ENCODE peak calls at places on chromosomes 16 and 17, in four cellular contexts. S is A549, K is K562, I is GM12878. F is an unnamed sample.
A peak's percentile ranks its signal among the peaks of the same experiment; 100 is the strongest.

GRCh38 chr16:69522732-69523404 is 42.9 kb upstream of the NFAT5 start:
- DNase-seq in S (peak; percentile 65), K (peak; percentile 49), I (no peak), F (no peak)

GRCh38 chr17:35841505-35841904 is 27.2 kb downstream of the HEATR9 start:
- DNase-seq in S (no peak), K (no peak), I (no peak), F (peak; percentile 27)

GRCh38 chr16:69131749-69132423 is 502 bp downstream of the CHTF8 start:
- DNase-seq in S (peak; percentile 84), K (peak; percentile 96), I (peak; percentile 24), F (peak; percentile 81)

GRCh38 chr17:48577946-48578615 is at the start of gene HOXB4:
- DNase-seq in S (no peak), K (peak; percentile 87), I (peak; percentile 43), F (peak; percentile 88)

GRCh38 chr17:50074227-50074626 is 18.3 kb downstream of the ITGA3 start:
- DNase-seq in S (no peak), K (no peak), I (no peak), F (no peak)

GRCh38 chr16:28597692-28598261 is 927 bp upstream of the SULT1A2 start:
- DNase-seq in S (no peak), K (peak; percentile 73), I (no peak), F (no peak)

GRCh38 chr17:81667754-81668153 is 1.2 kb downstream of the CCDC137 start:
- DNase-seq in S (no peak), K (no peak), I (no peak), F (no peak)

GRCh38 chr16:79257958-79258490 is 342.5 kb downstream of the MAF start:
- DNase-seq in S (no peak), K (no peak), I (no peak), F (no peak)

GRCh38 chr16:49639739-49640388 is 216.0 kb downstream of the ZNF423 start:
- DNase-seq in S (no peak), K (no peak), I (no peak), F (peak; percentile 77)

GRCh38 chr17:39979021-39979660 is 1.5 kb upstream of the PSMD3 start:
- DNase-seq in S (no peak), K (no peak), I (no peak), F (peak; percentile 96)

GRCh38 chr17:45127583-45128300 is 4.6 kb downstream of the PLCD3 start:
- DNase-seq in S (no peak), K (no peak), I (no peak), F (peak; percentile 42)

GRCh38 chr16:24980077-24980793 is 34.9 kb downstream of the ARHGAP17 start:
- DNase-seq in S (no peak), K (no peak), I (peak; percentile 63), F (no peak)

GRCh38 chr17:12099412-12099811 is 78.7 kb downstream of the MAP2K4 start:
- DNase-seq in S (no peak), K (no peak), I (no peak), F (no peak)

GRCh38 chr17:76969598-76970172 is 101.5 kb downstream of the MGAT5B start:
- DNase-seq in S (no peak), K (no peak), I (no peak), F (no peak)

GRCh38 chr16:14353340-14353739 is 276.7 kb downstream of the PARN start:
- DNase-seq in S (no peak), K (no peak), I (no peak), F (no peak)

GRCh38 chr16:75486666-75487313 is 8.5 kb downstream of the CHST6 start:
- DNase-seq in S (no peak), K (no peak), I (peak; percentile 45), F (no peak)

GRCh38 chr16:71288570-71288889 is 672 bp downstream of the CMTR2 start:
- DNase-seq in S (no peak), K (no peak), I (no peak), F (peak; percentile 10)

GRCh38 chr17:72422505-72423285 is 301.9 kb downstream of the SOX9 start:
- DNase-seq in S (peak; percentile 97), K (no peak), I (peak; percentile 94), F (peak; percentile 92)

GRCh38 chr16:88561485-88562369 is 8.5 kb upstream of the ZC3H18 start:
- DNase-seq in S (peak; percentile 63), K (peak; percentile 75), I (no peak), F (peak; percentile 43)

GRCh38 chr16:69035375-69035774 is 70.1 kb upstream of the HAS3 start:
- DNase-seq in S (no peak), K (no peak), I (no peak), F (no peak)

GRCh38 chr16:55499281-55499680 is 9.6 kb upstream of the LPCAT2 start:
- DNase-seq in S (no peak), K (peak; percentile 1), I (no peak), F (no peak)

GRCh38 chr16:2485811-2486507 is 11.0 kb downstream of the TBC1D24 start:
- DNase-seq in S (no peak), K (no peak), I (no peak), F (no peak)

GRCh38 chr17:1752425-1752941 is 9.4 kb upstream of the SERPINF1 start:
- DNase-seq in S (peak; percentile 83), K (no peak), I (no peak), F (no peak)

GRCh38 chr17:82092094-82092586 is 5.9 kb downstream of the FASN start:
- DNase-seq in S (no peak), K (no peak), I (no peak), F (no peak)

GRCh38 chr17:64441772-64442549 is 7.0 kb upstream of the MILR1 start:
- DNase-seq in S (no peak), K (no peak), I (no peak), F (peak; percentile 54)

GRCh38 chr16:83015871-83016270 is 389.1 kb downstream of the CDH13 start:
- DNase-seq in S (no peak), K (no peak), I (no peak), F (no peak)

GRCh38 chr16:8712589-8713361 is 38.4 kb downstream of the ABAT start:
- DNase-seq in S (no peak), K (no peak), I (no peak), F (no peak)

GRCh38 chr17:18070861-18071340 is 16.8 kb upstream of the DRG2 start:
- DNase-seq in S (no peak), K (peak; percentile 41), I (no peak), F (peak; percentile 61)

GRCh38 chr16:75559564-75560372 is 3.7 kb upstream of the TMEM231 start:
- DNase-seq in S (no peak), K (peak; percentile 38), I (no peak), F (peak; percentile 62)

GRCh38 chr17:17855334-17855725 is 18.5 kb upstream of the SREBF1 start:
- DNase-seq in S (no peak), K (no peak), I (no peak), F (no peak)

GRCh38 chr16:14013571-14014283 is 57.4 kb upstream of the MRTFB start:
- DNase-seq in S (peak; percentile 72), K (no peak), I (no peak), F (peak; percentile 93)

GRCh38 chr17:1372618-1373017 is 27.4 kb downstream of the YWHAE start:
- DNase-seq in S (no peak), K (no peak), I (no peak), F (no peak)

GRCh38 chr17:6752068-6752909 is 3.6 kb upstream of the XAF1 start:
- DNase-seq in S (no peak), K (no peak), I (no peak), F (peak; percentile 99)

GRCh38 chr17:1725642-1726511 is 1.4 kb downstream of the WDR81 start:
- DNase-seq in S (no peak), K (no peak), I (no peak), F (no peak)

GRCh38 chr17:59848385-59848668 is 44.4 kb downstream of the TUBD1 start:
- DNase-seq in S (no peak), K (no peak), I (no peak), F (no peak)

DNA sequence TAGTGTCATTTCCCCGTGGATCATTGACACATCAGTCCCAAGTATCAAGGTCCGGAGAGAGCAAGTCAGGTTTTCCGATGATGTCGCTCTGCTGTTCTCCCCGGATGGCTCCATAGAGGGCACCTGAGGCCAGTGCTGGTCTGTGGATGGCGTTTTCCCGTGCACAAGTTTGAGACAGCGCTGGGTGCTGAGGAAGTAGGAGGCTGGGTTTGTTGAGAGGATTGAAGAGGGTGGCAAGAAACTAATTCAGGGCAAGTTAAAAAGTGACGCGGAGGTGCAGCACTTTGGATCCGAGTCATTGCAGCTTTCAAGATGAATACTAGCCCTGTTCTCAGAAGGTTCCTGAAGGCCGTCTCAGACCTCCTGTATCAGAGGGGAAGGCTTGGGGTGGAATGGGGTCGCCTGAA is 7.7 kb downstream of the NUBP1 start:
- DNase-seq in S (no peak), K (no peak), I (no peak), F (no peak)
- TF ChIP-seq ELK1 in S (no peak), K (no peak), I (no peak), F (no peak)

GRCh38 chr17:70739046-70739445 is 569.7 kb downstream of the KCNJ2 start:
- DNase-seq in S (no peak), K (no peak), I (no peak), F (no peak)

DNA sequence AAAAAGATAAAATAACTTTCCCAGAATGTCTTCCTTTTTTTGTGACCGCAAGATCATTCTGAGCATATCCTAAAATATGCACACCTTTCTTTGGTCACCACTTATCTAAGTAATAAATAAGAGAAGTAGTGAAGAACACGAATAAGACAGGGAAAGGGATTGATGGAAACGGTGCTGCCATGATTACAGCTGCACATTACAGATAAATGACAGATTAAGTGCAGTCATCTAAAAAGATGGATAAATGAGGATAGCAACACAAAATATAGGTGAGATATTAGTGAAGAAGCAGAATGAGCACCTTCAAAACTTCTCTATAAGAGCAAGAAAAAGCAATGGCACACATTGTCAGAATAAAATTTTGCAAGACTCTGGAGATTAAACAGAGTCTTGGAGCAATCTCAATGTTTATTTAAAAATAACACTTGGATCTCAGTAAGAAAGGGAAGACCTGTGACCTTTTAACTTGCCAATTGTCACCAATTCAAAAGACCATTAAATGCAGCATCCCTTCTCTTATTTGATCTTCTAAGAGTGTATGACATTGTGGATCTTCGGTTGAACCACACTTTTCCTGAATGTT is 567.1 kb downstream of the KCNJ2 start:
- DNase-seq in S (no peak), K (no peak), I (no peak), F (no peak)
- TF ChIP-seq ELK1 in S (no peak), K (no peak), I (no peak), F (no peak)

DNA sequence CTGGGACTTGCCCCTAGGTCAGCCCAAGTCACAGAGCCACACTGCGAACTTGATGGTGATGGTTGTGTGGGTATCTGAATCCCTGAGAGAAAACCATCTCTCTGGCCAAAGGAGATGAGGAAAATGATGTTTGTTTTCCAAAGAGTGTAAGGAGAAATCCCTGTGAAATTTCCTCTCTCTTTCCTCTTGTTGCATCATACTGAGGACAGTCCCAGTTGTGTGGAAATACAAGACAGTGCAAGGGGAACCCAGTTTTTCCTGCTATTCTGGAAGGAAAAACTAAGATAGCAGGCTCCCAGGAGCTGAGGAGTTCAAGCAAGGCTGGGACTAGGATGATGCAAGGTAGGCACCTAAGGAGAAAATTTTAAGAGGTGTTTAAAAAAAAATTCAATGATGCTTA is 86.8 kb upstream of the TOM1L1 start:
- DNase-seq in S (no peak), K (no peak), I (no peak), F (no peak)
- TF ChIP-seq ELK1 in S (no peak), K (no peak), I (no peak), F (no peak)

DNA sequence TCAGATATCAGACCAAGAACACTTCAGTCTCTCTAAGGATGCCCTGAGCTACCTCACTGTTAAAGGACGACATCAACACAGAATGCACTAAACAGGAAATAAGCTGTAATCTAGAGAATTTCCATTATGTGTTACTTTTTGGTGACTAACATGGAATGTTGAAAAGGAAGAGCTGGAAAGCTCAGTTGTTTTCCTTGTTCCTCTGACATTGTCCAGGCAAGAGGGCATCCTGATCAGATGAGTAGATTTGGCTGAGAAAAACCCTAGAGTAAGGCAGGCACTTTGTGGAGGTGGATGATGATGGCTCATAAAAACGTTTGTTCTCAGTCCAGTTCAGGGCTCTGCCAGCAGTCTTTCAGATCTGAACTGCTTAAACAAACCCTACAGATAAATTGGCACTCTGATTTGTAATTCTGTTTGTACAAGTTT is 34.0 kb downstream of the DGKE start:
- DNase-seq in S (no peak), K (no peak), I (no peak), F (peak; percentile 67)
- TF ChIP-seq ELK1 in S (no peak), K (no peak), I (no peak), F (no peak)

GRCh38 chr17:10871914-10872313 is 34.0 kb upstream of the PIRT start:
- DNase-seq in S (no peak), K (no peak), I (no peak), F (no peak)
- TF ChIP-seq ELK1 in S (no peak), K (no peak), I (no peak), F (no peak)

F was measured in IMR-90.